ENCODE peak calls at places on chromosome 20, in six cellular contexts. One of them, this sample, is unnamed.

GRCh38 chr20:25278636-25279361 is 30.9 kb downstream of the PYGB start:
- DNase-seq in activated gamma-delta T cell treated with Interleukin-2 at 50 U/mL for 16 hours: peak; percentile 2
- DNase-seq in kidney tubule cell: no peak
- DNase-seq in nephron progenitor cell: no peak
- DNase-seq in B cell: no peak
- DNase-seq in GM10248: no peak
- DNase-seq in this sample: no peak

GRCh38 chr20:48538058-48538825 is 289.6 kb downstream of the PREX1 start:
- DNase-seq in B cell: no peak
- DNase-seq in nephron progenitor cell: no peak
- DNase-seq in kidney tubule cell: peak; percentile 97
- DNase-seq in GM10248: no peak
- DNase-seq in activated gamma-delta T cell treated with Interleukin-2 at 50 U/mL for 16 hours: no peak
- DNase-seq in this sample: no peak

GRCh38 chr20:58003525-58003924 is 224.9 kb downstream of the ANKRD60 start:
- DNase-seq in GM10248: no peak
- DNase-seq in kidney tubule cell: no peak
- DNase-seq in activated gamma-delta T cell treated with Interleukin-2 at 50 U/mL for 16 hours: no peak
- DNase-seq in B cell: no peak
- DNase-seq in nephron progenitor cell: no peak
- DNase-seq in this sample: no peak

GRCh38 chr20:13302647-13303425 is 81.8 kb downstream of the ISM1 start:
- DNase-seq in nephron progenitor cell: peak; percentile 50
- DNase-seq in GM10248: peak; percentile 50
- DNase-seq in kidney tubule cell: peak; percentile 44
- DNase-seq in activated gamma-delta T cell treated with Interleukin-2 at 50 U/mL for 16 hours: no peak
- DNase-seq in B cell: no peak
- DNase-seq in this sample: no peak

GRCh38 chr20:43360016-43360415 is 97.7 kb upstream of the SRSF6 start:
- DNase-seq in nephron progenitor cell: no peak
- DNase-seq in kidney tubule cell: no peak
- DNase-seq in GM10248: no peak
- DNase-seq in B cell: no peak
- DNase-seq in activated gamma-delta T cell treated with Interleukin-2 at 50 U/mL for 16 hours: no peak
- DNase-seq in this sample: no peak

GRCh38 chr20:61719691-61720347 is 345.9 kb downstream of the TAF4 start:
- DNase-seq in B cell: no peak
- DNase-seq in activated gamma-delta T cell treated with Interleukin-2 at 50 U/mL for 16 hours: peak; percentile 45
- DNase-seq in kidney tubule cell: no peak
- DNase-seq in nephron progenitor cell: no peak
- DNase-seq in GM10248: no peak
- DNase-seq in this sample: no peak

GRCh38 chr20:38193586-38194105 is 28.6 kb upstream of the TGM2 start:
- DNase-seq in B cell: no peak
- DNase-seq in kidney tubule cell: no peak
- DNase-seq in activated gamma-delta T cell treated with Interleukin-2 at 50 U/mL for 16 hours: no peak
- DNase-seq in GM10248: no peak
- DNase-seq in nephron progenitor cell: no peak
- DNase-seq in this sample: no peak

GRCh38 chr20:14710941-14711340 is 373.5 kb upstream of the FLRT3 start:
- DNase-seq in nephron progenitor cell: no peak
- DNase-seq in GM10248: no peak
- DNase-seq in B cell: no peak
- DNase-seq in activated gamma-delta T cell treated with Interleukin-2 at 50 U/mL for 16 hours: no peak
- DNase-seq in kidney tubule cell: no peak
- DNase-seq in this sample: no peak

GRCh38 chr20:57772349-57772964 is 62.6 kb upstream of the PMEPA1 start:
- DNase-seq in activated gamma-delta T cell treated with Interleukin-2 at 50 U/mL for 16 hours: no peak
- DNase-seq in kidney tubule cell: peak; percentile 90
- DNase-seq in GM10248: no peak
- DNase-seq in B cell: no peak
- DNase-seq in nephron progenitor cell: no peak
- DNase-seq in this sample: no peak

This sample was measured in ecto neural progenitor cell.